ENCODE peak calls at places on chromosomes 2 and 18, in five cellular contexts. V, G, L, S and D are unnamed samples.

GRCh38 chr2:141660232-141660631 is 470.6 kb downstream of the LRP1B start:
- DNase-seq in V (no peak), G (no peak), L (no peak), S (no peak), D (no peak)

GRCh38 chr2:141557329-141558098 is 573.3 kb downstream of the LRP1B start:
- DNase-seq in V (no peak), G (no peak), L (peak; percentile 2), S (no peak), D (no peak)

GRCh38 chr18:49161627-49162026 is 210.9 kb upstream of the SMAD7 start:
- DNase-seq in V (no peak), G (no peak), L (no peak), S (no peak), D (no peak)

GRCh38 chr2:127995725-127996124 is 32.1 kb downstream of the SAP130 start:
- DNase-seq in V (no peak), G (no peak), L (no peak), S (no peak), D (no peak)

GRCh38 chr2:237686659-237687136 is 59.3 kb downstream of the LRRFIP1 start:
- DNase-seq in V (no peak), G (no peak), L (peak; percentile 44), S (no peak), D (no peak)

GRCh38 chr2:142290931-142291330 is 160.1 kb upstream of the LRP1B start:
- DNase-seq in V (no peak), G (no peak), L (no peak), S (no peak), D (no peak)

GRCh38 chr2:54524236-54524991 is 68.3 kb downstream of the SPTBN1 start:
- DNase-seq in V (no peak), G (no peak), L (peak; percentile 28), S (no peak), D (peak; percentile 72)

GRCh38 chr2:210458395-210458794 is 18.2 kb downstream of the LANCL1 start:
- DNase-seq in V (no peak), G (no peak), L (no peak), S (no peak), D (no peak)

DNA sequence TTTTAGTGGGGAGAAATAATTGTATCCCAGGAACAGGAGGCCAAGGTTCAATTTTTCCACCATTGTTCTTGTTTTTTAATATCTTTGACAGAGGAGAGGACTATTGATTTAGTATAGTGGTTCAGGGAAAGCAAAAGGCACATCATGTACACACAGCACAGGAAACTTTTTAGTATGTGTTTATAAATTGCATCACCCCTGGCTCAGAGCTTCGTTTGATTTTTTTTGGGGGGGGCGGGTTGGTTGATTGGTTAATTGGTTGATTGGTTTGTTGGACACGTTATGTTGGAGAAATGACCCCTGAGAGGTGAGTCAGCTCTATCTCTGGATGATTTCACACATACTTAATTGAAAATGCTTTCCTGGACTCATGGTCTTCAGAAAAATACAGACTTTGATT is 431.6 kb downstream of the PID1 start:
- DNase-seq in V (no peak), G (no peak), L (no peak), S (no peak), D (no peak)
- TF ChIP-seq POLR2A in V (no peak), G (no peak), L (no peak), S (no peak), D (no peak)

GRCh38 chr2:148555622-148556294 is 88.8 kb upstream of the EPC2 start:
- DNase-seq in V (no peak), G (no peak), L (no peak), S (no peak), D (no peak)

GRCh38 chr2:148554459-148555247 is 89.9 kb upstream of the EPC2 start:
- DNase-seq in V (no peak), G (no peak), L (no peak), S (no peak), D (no peak)

GRCh38 chr2:148549001-148549400 is 95.5 kb upstream of the EPC2 start:
- DNase-seq in V (no peak), G (no peak), L (no peak), S (no peak), D (no peak)

GRCh38 chr2:148552675-148553331 is 91.7 kb upstream of the EPC2 start:
- DNase-seq in V (no peak), G (no peak), L (no peak), S (no peak), D (peak; percentile 70)

DNA sequence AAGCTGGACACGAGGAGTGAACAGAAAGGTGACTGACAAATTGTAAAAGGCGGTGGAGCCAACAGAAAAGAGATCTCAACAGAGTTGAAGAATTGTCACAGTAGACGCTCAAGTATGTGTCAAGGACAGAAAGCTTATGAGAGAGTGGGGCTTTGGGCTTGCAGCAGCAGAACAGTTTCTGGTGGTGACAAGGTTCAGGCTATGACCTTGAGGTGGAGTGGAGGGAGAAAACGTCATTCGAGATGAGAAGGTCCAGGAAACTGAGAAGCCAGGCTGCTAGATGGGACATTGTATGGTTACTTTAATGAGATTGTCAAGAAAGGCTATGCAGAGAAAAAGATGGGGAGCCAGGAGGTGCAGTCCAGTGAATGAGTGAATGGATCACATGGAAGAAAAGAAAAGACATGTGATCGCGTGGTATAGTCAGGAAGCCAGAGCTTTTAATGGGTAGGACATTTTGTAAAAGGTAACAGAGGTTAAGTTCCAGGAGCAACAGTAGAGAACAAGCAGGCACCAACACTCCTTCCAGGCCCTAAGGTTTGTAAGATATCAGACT is 91.1 kb upstream of the EPC2 start:
- DNase-seq in V (no peak), G (no peak), L (no peak), S (no peak), D (no peak)
- H3K4me3 ChIP-seq in V (peak overlapping the region; percentile 37), G (peak overlapping the region; percentile 34), L (peak overlapping the region; percentile 27), S (peak overlapping the region; percentile 43), D (no peak overlapping the region)

DNA sequence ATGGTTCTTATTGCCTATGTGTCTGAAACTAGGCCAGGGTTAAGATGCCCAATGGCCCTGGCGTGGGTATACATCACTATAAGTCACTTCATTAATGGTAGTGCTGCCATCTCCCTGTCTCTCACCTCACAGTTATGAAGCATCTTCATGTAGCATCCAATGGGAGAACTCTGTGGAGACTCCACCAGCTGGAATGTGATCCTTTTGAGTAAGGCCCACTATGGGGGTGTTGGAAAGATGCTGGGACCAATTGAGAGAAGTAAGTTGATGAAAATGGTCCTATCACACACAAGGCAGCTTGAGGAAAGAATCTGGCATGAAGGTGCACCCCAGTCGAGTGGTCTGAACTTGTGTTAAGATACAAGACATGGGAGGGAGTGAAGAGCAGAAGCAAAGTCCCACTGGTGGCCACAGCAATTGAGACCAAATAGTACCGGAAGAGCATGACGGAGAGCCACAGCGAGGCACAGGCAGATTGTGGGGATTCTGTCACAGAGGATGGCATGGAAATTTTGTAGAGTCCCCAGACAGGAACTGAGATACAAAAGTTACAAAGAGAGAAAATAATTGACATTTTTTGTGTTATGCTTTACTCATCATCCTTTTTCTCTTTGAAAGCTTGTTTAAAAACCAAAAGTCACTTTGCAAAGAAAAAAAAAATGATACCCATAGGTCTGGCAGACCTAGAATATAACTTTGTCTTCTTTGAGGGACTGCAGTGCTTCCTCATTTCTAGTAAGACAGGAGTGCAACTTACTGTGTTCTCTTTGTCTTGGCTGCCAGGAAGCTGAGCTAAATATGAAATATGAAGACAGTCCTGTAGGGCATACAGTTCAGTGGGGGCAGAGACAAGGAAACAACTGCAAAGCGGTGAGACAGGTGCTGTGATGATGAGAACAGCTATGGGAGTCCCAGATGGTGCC is 4.9 kb downstream of the ARHGAP25 start:
- DNase-seq in V (no peak), G (no peak), L (no peak), S (no peak), D (no peak)
- H3K27ac ChIP-seq in V (no peak overlapping the region), G (peak overlapping the region; percentile 63), L (no peak overlapping the region), S (peak overlapping the region; percentile 35), D (no peak overlapping the region)

GRCh38 chr2:48414980-48415764 is 114.8 kb upstream of the STON1 start:
- DNase-seq in V (no peak), G (no peak), L (no peak), S (no peak), D (no peak)
- TF ChIP-seq POLR2A in V (no peak), G (no peak), L (no peak), S (no peak), D (no peak)

GRCh38 chr18:58581265-58581664 is 47.6 kb downstream of the ALPK2 start:
- DNase-seq in V (no peak), G (no peak), L (peak; percentile 73), S (no peak), D (no peak)

GRCh38 chr18:58579561-58580047 is 49.3 kb downstream of the ALPK2 start:
- DNase-seq in V (no peak), G (no peak), L (peak; percentile 79), S (no peak), D (no peak)

GRCh38 chr18:58578835-58579560 is 49.9 kb downstream of the ALPK2 start:
- DNase-seq in V (no peak), G (no peak), L (peak; percentile 77), S (no peak), D (no peak)

GRCh38 chr18:58580623-58581022 is 48.3 kb downstream of the ALPK2 start:
- DNase-seq in V (no peak), G (no peak), L (peak; percentile 73), S (no peak), D (no peak)

DNA sequence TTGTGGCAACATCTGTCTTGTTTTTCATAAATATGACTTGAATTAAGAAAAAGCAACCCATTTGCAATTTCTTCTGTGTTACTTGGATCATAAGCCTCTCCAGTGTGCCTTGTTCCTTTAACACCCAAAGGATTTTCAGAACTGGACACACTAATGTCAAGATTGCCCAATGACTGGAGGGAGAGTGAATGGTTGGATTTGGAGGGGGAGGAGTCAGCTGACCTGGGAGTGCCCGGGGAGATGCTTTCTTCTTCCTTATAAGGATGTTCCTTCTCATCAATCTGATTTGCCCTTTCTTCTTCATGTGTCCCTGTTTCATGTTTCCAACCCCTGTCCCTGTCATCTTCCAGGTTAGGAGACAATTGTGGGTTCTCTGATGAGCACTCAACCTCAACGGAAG is 48.8 kb downstream of the ALPK2 start:
- DNase-seq in V (no peak), G (no peak), L (peak; percentile 81), S (no peak), D (no peak)
- H3K4me3 ChIP-seq in V (no peak overlapping the region), G (no peak overlapping the region), L (peak overlapping the region; percentile 58), S (no peak overlapping the region), D (no peak overlapping the region)

GRCh38 chr2:25589676-25590205 is 83.6 kb downstream of the DTNB start:
- DNase-seq in V (no peak), G (no peak), L (no peak), S (no peak), D (no peak)

GRCh38 chr2:25592766-25593292 is 80.5 kb downstream of the DTNB start:
- DNase-seq in V (no peak), G (no peak), L (no peak), S (no peak), D (no peak)

GRCh38 chr2:25588576-25588975 is 84.8 kb downstream of the DTNB start:
- DNase-seq in V (no peak), G (no peak), L (no peak), S (no peak), D (no peak)

GRCh38 chr2:25587361-25587760 is 86.0 kb downstream of the DTNB start:
- DNase-seq in V (no peak), G (no peak), L (no peak), S (no peak), D (peak; percentile 82)

DNA sequence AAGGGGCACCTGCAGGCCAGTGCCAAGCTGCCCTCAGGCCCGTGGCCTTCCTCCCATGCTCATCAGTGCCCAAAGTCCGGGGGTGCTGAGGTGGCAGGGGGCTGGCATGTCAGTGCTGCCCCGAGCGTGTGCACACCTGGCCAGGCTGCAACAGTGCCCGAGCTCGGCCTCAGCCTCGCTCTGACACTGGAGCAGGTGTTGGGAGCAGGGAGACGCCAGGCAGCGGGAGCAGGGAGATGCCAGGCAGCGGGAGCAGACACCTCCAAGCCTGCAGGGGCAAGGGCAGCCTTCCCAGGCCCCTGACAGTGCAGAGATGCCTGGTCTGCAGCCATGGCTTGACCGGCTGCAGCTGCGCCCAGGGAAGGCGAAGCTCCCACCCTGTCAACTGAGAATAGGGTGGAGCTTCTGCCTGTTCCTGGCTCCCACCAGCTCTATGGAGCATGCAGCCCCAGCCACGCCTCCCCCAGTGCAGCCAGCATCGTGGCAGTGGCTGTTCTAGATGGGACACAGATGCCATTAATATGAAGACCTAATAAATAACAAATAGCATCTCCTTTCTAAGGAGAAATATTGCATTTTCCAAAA is 82.4 kb downstream of the DTNB start:
- DNase-seq in V (no peak), G (no peak), L (no peak), S (no peak), D (no peak)
- H3K27ac ChIP-seq in V (no peak overlapping the region), G (no peak overlapping the region), L (no peak overlapping the region), S (no peak overlapping the region), D (no peak overlapping the region)